ENCODE peak calls at places on chromosomes 12 and 14, in seven cellular contexts. V is IMR-90, B is H9, Z is neuronal stem cell, P is mesendoderm, M is H1, C is mesenchymal stem cell. I is an unnamed sample.

GRCh38 chr14:102993523-102993922 is 63.8 kb downstream of the CDC42BPB start:
- DNase-seq in C (peak), M (no peak), Z (no peak), B (no peak), V (peak), P (no peak), I (no peak)

GRCh38 chr12:4069046-4070010 is 196.1 kb upstream of the PARP11 start:
- DNase-seq in V (no peak), P (peak), M (no peak), B (no peak), Z (no peak), C (no peak), I (peak)

GRCh38 chr12:79274571-79275064 is 410.0 kb downstream of the SYT1 start:
- DNase-seq in B (peak), P (peak), C (no peak), Z (no peak), V (no peak), M (peak), I (no peak)

GRCh38 chr14:92846162-92846897 is 52.2 kb downstream of the GOLGA5 start:
- DNase-seq in B (no peak), M (no peak), C (peak), Z (no peak), P (no peak), V (peak), I (peak)

GRCh38 chr12:129152291-129153075 is 299.2 kb downstream of the GLT1D1 start:
- DNase-seq in C (no peak), Z (no peak), M (peak), V (no peak), P (peak), B (peak), I (no peak)

GRCh38 chr12:93957180-93957579 is 191.2 kb upstream of the PLXNC1 start:
- DNase-seq in Z (no peak), B (no peak), M (no peak), V (no peak), P (no peak), C (no peak), I (no peak)

GRCh38 chr14:76151398-76152332 is at the start of gene GPATCH2L:
- DNase-seq in Z (peak), V (peak), B (peak), C (peak), M (peak), P (peak), I (peak)

GRCh38 chr14:21268612-21269251 is 510 bp downstream of the HNRNPC start:
- DNase-seq in V (peak), Z (peak), C (peak), M (no peak), B (no peak), P (peak), I (peak)

GRCh38 chr12:46214668-46215429 is 54.0 kb downstream of the SLC38A1 start:
- DNase-seq in B (no peak), P (no peak), M (no peak), C (peak), V (peak), Z (no peak), I (no peak)

GRCh38 chr12:89225401-89225800 is 126.9 kb downstream of the DUSP6 start:
- DNase-seq in B (peak), M (no peak), Z (no peak), C (peak), V (peak), P (peak), I (peak)

GRCh38 chr14:73741876-73742519 is 27.8 kb upstream of the PNMA1 start:
- DNase-seq in Z (no peak), M (no peak), P (no peak), C (peak), V (no peak), B (peak), I (no peak)

GRCh38 chr12:16473610-16474326 is 126.3 kb downstream of the MGST1 start:
- DNase-seq in C (no peak), Z (no peak), M (no peak), V (peak), B (no peak), P (no peak), I (no peak)

GRCh38 chr12:460301-461230 is 827 bp downstream of the B4GALNT3 start:
- DNase-seq in C (peak), Z (no peak), M (peak), P (no peak), V (no peak), B (no peak), I (no peak)

GRCh38 chr14:21317433-21317832 is 37.5 kb downstream of the RPGRIP1 start:
- DNase-seq in M (no peak), P (no peak), Z (no peak), V (no peak), C (no peak), B (no peak), I (no peak)

GRCh38 chr12:1628671-1629337 is at the start of gene WNT5B:
- DNase-seq in C (peak), V (no peak), Z (no peak), P (peak), B (no peak), M (no peak), I (no peak)

GRCh38 chr12:2494490-2495192 is 300.1 kb upstream of the FKBP4 start:
- DNase-seq in C (no peak), P (no peak), B (no peak), V (no peak), Z (no peak), M (no peak), I (no peak)

GRCh38 chr12:14825256-14825655 is 11.3 kb upstream of the SMCO3 start:
- DNase-seq in B (no peak), V (peak), M (no peak), P (no peak), Z (no peak), C (peak), I (no peak)

GRCh38 chr14:102501751-102502315 is 7.7 kb downstream of the ANKRD9 start:
- DNase-seq in V (no peak), M (peak), P (no peak), C (no peak), B (peak), Z (no peak), I (peak)

GRCh38 chr14:51546603-51547258 is 105.0 kb upstream of the FRMD6 start:
- DNase-seq in M (no peak), V (no peak), Z (no peak), P (no peak), C (peak), B (no peak), I (no peak)

GRCh38 chr14:60249321-60250251 is 565 bp downstream of the PPM1A start:
- DNase-seq in M (peak), V (peak), B (peak), Z (peak), P (peak), C (peak), I (peak)

GRCh38 chr12:119448737-119449136 is 114.2 kb downstream of the CCDC60 start:
- DNase-seq in B (no peak), Z (no peak), V (no peak), C (no peak), M (no peak), P (no peak), I (no peak)

GRCh38 chr12:60501124-60501729 is 905.4 kb downstream of the SLC16A7 start:
- DNase-seq in C (peak), Z (no peak), V (no peak), P (peak), M (no peak), B (no peak), I (no peak)

GRCh38 chr14:99188721-99189120 is 83.3 kb downstream of the BCL11B start:
- DNase-seq in V (no peak), B (peak), P (peak), Z (no peak), M (peak), C (no peak), I (no peak)

GRCh38 chr12:111368291-111368683 is 608 bp downstream of the PHETA1 start:
- DNase-seq in P (no peak), B (no peak), C (peak), Z (peak), M (no peak), V (no peak), I (no peak)

GRCh38 chr12:113973109-113973904 is 7.2 kb upstream of the RBM19 start:
- DNase-seq in V (no peak), P (no peak), C (no peak), Z (no peak), B (no peak), M (no peak), I (no peak)

GRCh38 chr14:83379371-83379770 is 1845.7 kb upstream of the SEL1L start:
- DNase-seq in Z (no peak), B (no peak), M (no peak), V (peak), C (peak), P (no peak), I (no peak)

GRCh38 chr14:92400579-92401444 is 77.8 kb downstream of the SLC24A4 start:
- DNase-seq in Z (no peak), M (no peak), P (peak), V (peak), B (no peak), C (peak), I (peak)

GRCh38 chr12:119980247-119980646 is 8.8 kb upstream of the BICDL1 start:
- DNase-seq in M (no peak), P (no peak), C (no peak), Z (no peak), V (no peak), B (no peak), I (no peak)

GRCh38 chr12:53989227-53990113 is 4.5 kb downstream of the HOXC10 start:
- DNase-seq in P (no peak), B (no peak), M (no peak), Z (no peak), V (peak), C (peak), I (peak)

GRCh38 chr12:65443038-65443437 is 164.6 kb downstream of the MSRB3 start:
- DNase-seq in P (no peak), Z (no peak), M (no peak), C (no peak), V (no peak), B (no peak), I (no peak)

GRCh38 chr14:74437654-74438053 is 11.6 kb upstream of the SYNDIG1L start:
- DNase-seq in C (peak), V (no peak), P (peak), Z (no peak), B (no peak), M (peak), I (no peak)

GRCh38 chr12:6941267-6941666 is 2.3 kb upstream of the RNU7-1 start:
- DNase-seq in B (no peak), M (no peak), P (no peak), C (no peak), Z (no peak), V (no peak), I (no peak)
- H3K4ac ChIP-seq in B (no peak), M (no peak), P (no peak), C (no peak), Z (no peak), V (no peak), I (no peak)

GRCh38 chr12:92543872-92544271 is 158.9 kb upstream of the PLEKHG7 start:
- DNase-seq in M (no peak), C (no peak), B (no peak), Z (no peak), P (no peak), V (peak), I (no peak)

GRCh38 chr12:92541024-92541423 is 161.8 kb upstream of the PLEKHG7 start:
- DNase-seq in V (no peak), Z (no peak), M (no peak), P (no peak), B (no peak), C (no peak), I (no peak)

GRCh38 chr12:92546259-92546825 is 156.4 kb upstream of the PLEKHG7 start:
- DNase-seq in Z (no peak), C (no peak), V (no peak), P (no peak), M (no peak), B (no peak), I (peak)

GRCh38 chr12:92544321-92544720 is 158.5 kb upstream of the PLEKHG7 start:
- DNase-seq in P (no peak), Z (no peak), B (no peak), M (no peak), C (no peak), V (no peak), I (peak)

DNA sequence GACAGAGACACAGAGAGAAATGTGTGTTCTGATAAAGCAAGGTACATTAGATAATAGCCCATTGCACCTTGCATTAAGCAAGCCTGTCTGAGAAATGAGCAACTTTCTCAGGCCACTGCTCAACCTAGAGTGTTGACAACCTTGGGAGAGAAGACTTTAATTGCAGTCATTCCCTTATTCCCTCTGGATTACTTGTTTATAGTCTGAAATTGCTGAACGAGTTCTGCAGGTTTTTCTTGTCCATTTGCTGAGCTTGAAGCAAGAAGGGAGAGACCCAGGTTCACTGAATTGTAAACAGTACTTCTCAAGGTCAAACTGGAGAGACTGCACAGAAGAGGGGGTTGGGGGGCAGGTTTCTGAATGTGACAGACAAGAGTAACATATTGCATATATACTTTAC is 159.4 kb upstream of the PLEKHG7 start:
- DNase-seq in Z (no peak), M (no peak), P (peak), B (no peak), C (peak), V (no peak), I (peak)
- H3K4ac ChIP-seq in Z (no peak), M (no peak), P (no peak), B (no peak), C (no peak), V (no peak), I (no peak)

GRCh38 chr12:109728921-109729836 is 15.6 kb downstream of the FAM222A start:
- DNase-seq in C (no peak), Z (no peak), M (no peak), P (no peak), B (peak), V (no peak), I (no peak)
- H3K4ac ChIP-seq in C (no peak), Z (no peak), M (no peak), P (no peak), B (no peak), V (no peak), I (no peak)

GRCh38 chr14:104822821-104823615 is 22.1 kb downstream of the ZBTB42 start:
- DNase-seq in V (no peak), M (no peak), B (no peak), Z (no peak), P (no peak), C (no peak), I (no peak)
- H3K4ac ChIP-seq in V (no peak), M (no peak), B (no peak), Z (no peak), P (no peak), C (no peak), I (no peak)

DNA sequence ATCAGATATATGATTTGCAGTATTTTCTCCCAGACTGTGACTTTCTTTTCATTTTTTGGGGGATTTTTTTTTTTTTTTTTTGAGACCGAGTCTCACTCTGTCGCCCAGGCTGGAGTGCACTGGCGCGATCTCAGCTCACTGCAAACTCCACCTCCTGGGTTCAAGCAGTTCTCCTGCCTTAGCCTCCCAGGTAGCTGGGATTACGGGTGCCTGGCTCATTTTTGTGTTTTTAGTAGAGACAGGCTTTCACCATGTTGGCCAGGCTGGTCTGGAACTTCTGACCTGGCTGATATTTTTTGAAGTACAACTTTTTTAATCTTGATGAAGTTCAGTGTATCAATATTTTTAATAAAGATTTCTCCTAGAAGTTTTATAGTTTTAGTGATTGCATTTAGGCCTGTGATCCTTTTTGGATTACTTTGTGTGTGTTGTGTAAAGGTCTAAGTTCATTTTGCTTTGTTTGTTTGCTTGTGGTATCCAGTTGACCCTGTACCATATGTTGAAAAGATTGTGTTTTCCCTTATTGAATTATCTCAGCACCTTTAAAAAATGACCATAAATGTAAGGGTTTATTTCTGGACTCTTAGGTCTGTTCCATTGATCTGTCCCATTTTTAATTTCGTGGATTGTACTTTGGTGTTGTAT is 24.2 kb downstream of the BORCS5 start:
- DNase-seq in M (no peak), V (no peak), P (no peak), B (no peak), C (no peak), Z (no peak), I (no peak)
- H3K4ac ChIP-seq in M (no peak), V (no peak), P (no peak), B (no peak), C (no peak), Z (no peak), I (no peak)

GRCh38 chr12:31471061-31471460 is 119.9 kb downstream of the DENND5B start:
- DNase-seq in C (no peak), V (no peak), P (peak), B (no peak), M (no peak), Z (no peak), I (peak)

GRCh38 chr12:31476437-31476836 is 114.5 kb downstream of the DENND5B start:
- DNase-seq in B (no peak), P (no peak), V (no peak), Z (no peak), M (no peak), C (no peak), I (no peak)

GRCh38 chr12:31470462-31470861 is 120.5 kb downstream of the DENND5B start:
- DNase-seq in V (no peak), P (no peak), C (no peak), Z (no peak), B (no peak), M (no peak), I (no peak)

GRCh38 chr12:31474751-31475150 is 116.2 kb downstream of the DENND5B start:
- DNase-seq in P (no peak), Z (no peak), B (no peak), M (no peak), V (peak), C (no peak), I (no peak)

GRCh38 chr12:31471823-31472222 is 119.1 kb downstream of the DENND5B start:
- DNase-seq in C (no peak), B (no peak), M (no peak), P (no peak), Z (no peak), V (no peak), I (no peak)
- H3K4ac ChIP-seq in C (no peak), B (no peak), M (no peak), P (no peak), Z (no peak), V (no peak), I (no peak)

GRCh38 chr14:69441948-69442347 is 42.6 kb upstream of the PLEKHD1 start:
- DNase-seq in M (no peak), V (no peak), C (no peak), Z (no peak), B (no peak), P (no peak), I (no peak)

GRCh38 chr14:69449216-69449615 is 35.3 kb upstream of the PLEKHD1 start:
- DNase-seq in Z (no peak), B (no peak), P (no peak), M (no peak), V (no peak), C (no peak), I (peak)

GRCh38 chr14:69439516-69440270 is 41.2 kb downstream of the SLC39A9 start:
- DNase-seq in B (peak), Z (no peak), P (peak), V (no peak), C (no peak), M (peak), I (no peak)

GRCh38 chr14:69443296-69443805 is 41.2 kb upstream of the PLEKHD1 start:
- DNase-seq in P (no peak), Z (no peak), V (no peak), M (no peak), B (no peak), C (no peak), I (no peak)
- H3K4ac ChIP-seq in P (no peak), Z (no peak), V (no peak), M (no peak), B (no peak), C (no peak), I (no peak)

DNA sequence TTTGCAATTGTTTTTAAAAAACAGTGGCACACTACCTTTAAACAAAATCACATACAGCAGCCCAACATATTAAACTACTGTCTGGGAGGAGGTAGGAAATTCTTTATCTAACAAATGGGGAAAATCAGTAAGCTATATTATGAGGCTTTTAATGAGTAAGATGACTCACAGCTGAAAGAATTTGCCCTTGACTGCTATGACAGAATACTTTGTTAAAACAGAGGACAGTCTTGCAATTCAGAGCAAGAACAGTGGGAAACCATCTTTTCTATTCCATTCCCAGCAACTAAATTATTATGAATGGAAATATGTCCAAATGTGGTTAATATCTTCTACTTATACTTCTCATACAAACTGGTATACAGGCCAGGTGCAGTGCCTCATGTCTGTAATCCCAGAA is 49.2 kb upstream of the SGPP1 start:
- DNase-seq in Z (no peak), B (no peak), C (peak), M (no peak), P (peak), V (peak), I (no peak)
- H3K4ac ChIP-seq in Z (no peak), B (no peak), C (no peak), M (no peak), P (no peak), V (no peak), I (no peak)

GRCh38 chr14:30193056-30193455 is 265.4 kb upstream of the PRKD1 start:
- DNase-seq in P (no peak), V (no peak), C (no peak), B (no peak), Z (no peak), M (no peak), I (no peak)
- H3K4ac ChIP-seq in P (no peak), V (peak), C (no peak), B (no peak), Z (no peak), M (no peak), I (no peak)

DNA sequence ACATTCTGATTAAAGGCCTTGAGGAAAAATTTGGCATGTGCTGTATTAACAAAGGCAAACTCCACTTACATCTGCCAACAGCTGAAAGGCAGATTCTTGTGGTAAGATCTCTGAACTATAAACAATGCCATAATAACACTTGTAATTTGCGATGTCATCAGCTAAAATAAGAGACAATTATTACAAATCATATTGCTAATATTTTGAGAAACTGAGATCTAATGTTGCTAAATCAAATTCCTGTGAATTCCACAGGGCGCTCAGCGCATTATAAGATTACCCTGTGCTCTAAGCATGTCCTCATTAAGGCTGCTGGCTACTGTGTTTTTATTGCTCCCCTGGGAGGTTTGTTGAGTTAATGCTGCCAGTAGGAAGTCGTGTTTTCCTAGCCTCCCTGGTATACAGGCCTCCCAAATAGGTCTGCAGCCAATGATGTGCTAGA is 244.8 kb downstream of the DACT1 start:
- DNase-seq in V (peak), C (peak), B (no peak), Z (no peak), P (peak), M (no peak), I (no peak)
- H3K4ac ChIP-seq in V (no peak), C (no peak), B (no peak), Z (no peak), P (no peak), M (no peak), I (no peak)

I was measured in trophoblast cell.